ENCODE peak calls at places on chromosomes 5 and 9, in nine cellular contexts. T, V, U, E, C, G, J, W and F are unnamed samples.

GRCh38 chr9:135783540-135784245 is 81.7 kb downstream of the KCNT1 start:
- DNase-seq in E (no peak), C (no peak), T (no peak), J (no peak), U (no peak), V (no peak), G (no peak), W (no peak), F (no peak)

GRCh38 chr5:43033845-43034590 is 6.1 kb downstream of the ANXA2R start:
- DNase-seq in G (no peak), V (no peak), E (no peak), C (no peak), W (no peak), U (no peak), J (no peak), T (no peak), F (no peak)

GRCh38 chr5:173297813-173298212 is 30.4 kb downstream of the STC2 start:
- DNase-seq in E (no peak), C (no peak), V (no peak), W (no peak), J (no peak), T (no peak), U (no peak), G (no peak), F (no peak)

GRCh38 chr5:172172912-172173591 is 15.0 kb downstream of the STK10 start:
- DNase-seq in G (no peak), V (no peak), U (no peak), E (no peak), J (peak), T (no peak), W (no peak), C (peak), F (no peak)

GRCh38 chr5:17326600-17327037 is 109.2 kb downstream of the BASP1 start:
- DNase-seq in T (no peak), V (no peak), E (no peak), G (no peak), W (no peak), J (no peak), U (no peak), C (no peak), F (no peak)

GRCh38 chr9:129815278-129815677 is 8.7 kb downstream of the TOR1A start:
- DNase-seq in G (no peak), W (no peak), E (no peak), U (no peak), T (no peak), J (no peak), C (no peak), V (no peak), F (no peak)

GRCh38 chr9:114343471-114344187 is 14.0 kb downstream of the ORM2 start:
- DNase-seq in W (no peak), V (no peak), E (no peak), C (no peak), G (no peak), J (no peak), U (no peak), T (no peak), F (no peak)

GRCh38 chr9:97772145-97772544 is 75.0 kb upstream of the XPA start:
- DNase-seq in C (no peak), J (no peak), T (no peak), W (no peak), V (no peak), G (no peak), U (no peak), E (no peak), F (no peak)

GRCh38 chr9:97761879-97762278 is 64.7 kb upstream of the XPA start:
- DNase-seq in T (no peak), U (no peak), E (no peak), C (no peak), J (no peak), G (no peak), W (no peak), V (no peak), F (no peak)

GRCh38 chr9:112831281-112831851 is 59.3 kb downstream of the SLC46A2 start:
- DNase-seq in G (no peak), E (no peak), W (no peak), U (peak), J (peak), T (no peak), V (no peak), C (no peak), F (no peak)

GRCh38 chr5:54135042-54135441 is 175.3 kb downstream of the ARL15 start:
- DNase-seq in T (peak), U (no peak), V (no peak), J (no peak), W (peak), G (no peak), E (no peak), C (peak), F (no peak)

GRCh38 chr9:114072181-114073140 is 5.6 kb downstream of the AMBP start:
- DNase-seq in V (no peak), W (peak), U (peak), G (no peak), T (no peak), C (peak), E (no peak), J (no peak), F (no peak)

GRCh38 chr5:30343707-30344106 is 849.8 kb upstream of the CDH6 start:
- DNase-seq in U (no peak), V (no peak), C (no peak), W (peak), E (no peak), J (no peak), G (no peak), T (no peak), F (no peak)

GRCh38 chr9:4009006-4009511 is 290.8 kb downstream of the GLIS3 start:
- DNase-seq in T (no peak), J (no peak), V (no peak), E (no peak), G (no peak), C (peak), W (no peak), U (no peak), F (no peak)

GRCh38 chr5:38316544-38317224 is 58.3 kb downstream of the EGFLAM start:
- DNase-seq in U (no peak), W (no peak), E (no peak), V (no peak), J (no peak), C (no peak), G (no peak), T (no peak), F (no peak)

GRCh38 chr5:138276402-138277054 is 2.1 kb upstream of the GFRA3 start:
- DNase-seq in J (no peak), W (no peak), U (no peak), E (no peak), V (peak), T (no peak), G (no peak), C (no peak), F (no peak)

GRCh38 chr9:4674783-4675182 is 4.6 kb upstream of the CDC37L1 start:
- DNase-seq in E (peak), V (no peak), C (peak), J (no peak), W (peak), U (no peak), T (no peak), G (no peak), F (no peak)

GRCh38 chr9:20579544-20580309 is 42.6 kb downstream of the MLLT3 start:
- DNase-seq in E (no peak), C (no peak), G (no peak), W (no peak), V (no peak), U (no peak), J (no peak), T (no peak), F (no peak)

GRCh38 chr9:19666575-19666974 is 122.3 kb downstream of the SLC24A2 start:
- DNase-seq in U (no peak), W (no peak), V (no peak), G (no peak), T (no peak), E (no peak), J (no peak), C (no peak), F (no peak)

GRCh38 chr5:90606539-90606938 is 47.9 kb downstream of the ADGRV1 start:
- DNase-seq in G (no peak), T (no peak), U (no peak), V (no peak), E (no peak), W (no peak), J (no peak), C (no peak), F (no peak)

DNA sequence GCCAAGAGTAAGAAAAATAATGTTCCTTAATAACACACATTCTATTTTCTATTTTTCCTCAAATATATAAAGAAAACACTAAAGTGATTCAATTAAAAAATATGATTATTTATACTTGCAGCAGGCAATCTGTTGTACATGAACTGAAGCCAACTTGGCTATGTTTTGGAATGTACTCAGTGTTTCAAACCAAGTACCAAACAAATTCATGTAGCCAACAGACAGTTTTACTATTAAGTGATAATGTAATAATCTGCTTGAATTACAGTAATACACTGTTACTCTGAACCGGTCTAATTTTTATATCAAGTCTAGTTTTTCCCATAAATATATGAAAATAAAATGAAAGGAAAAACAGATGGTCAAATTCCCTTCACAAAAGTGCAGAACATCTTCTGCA is 58.0 kb downstream of the CEP120 start:
- DNase-seq in V (no peak), C (no peak), W (no peak), G (no peak), U (no peak), E (no peak), T (no peak), J (no peak), F (no peak)
- H3K4me3 ChIP-seq in V (no peak), C (no peak), W (no peak), G (no peak), U (no peak), E (no peak), T (no peak), J (no peak), F (no peak)

DNA sequence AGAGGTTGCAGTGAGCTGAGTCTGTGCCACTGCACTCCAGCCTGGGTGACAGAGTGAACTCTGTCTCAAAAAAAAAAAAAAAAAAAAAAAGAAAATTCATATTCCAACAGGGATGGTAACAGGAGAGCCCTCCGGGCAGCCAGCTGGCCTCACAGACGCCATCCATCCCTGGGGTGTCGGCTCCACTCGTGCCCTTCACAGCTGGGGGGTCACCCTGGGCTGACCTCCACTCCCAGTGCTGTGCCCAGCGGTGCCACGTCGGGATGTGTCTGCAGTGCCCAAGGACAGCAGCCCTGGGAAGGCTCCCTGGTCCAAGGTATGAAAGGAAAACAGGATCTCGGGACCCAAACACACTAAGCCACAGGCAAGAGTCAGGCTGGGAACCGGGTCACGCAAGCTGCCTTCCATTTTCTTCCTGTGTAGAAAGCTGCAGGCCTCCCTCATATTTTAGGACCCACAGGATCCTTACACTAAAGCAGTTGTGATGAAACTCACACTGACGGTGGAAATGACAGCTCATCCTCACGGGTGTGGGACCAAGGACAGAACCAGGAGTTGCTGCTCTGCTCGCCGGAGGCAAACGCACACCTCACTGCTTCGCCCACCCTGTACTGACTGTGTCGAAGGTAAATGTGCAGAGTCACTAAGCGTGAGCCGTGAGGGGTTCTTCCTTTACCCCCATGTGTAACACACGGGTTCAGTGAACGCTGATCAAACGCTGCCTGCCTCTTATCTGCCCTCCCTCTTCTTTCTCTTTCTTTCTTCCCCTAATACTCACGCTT is 5.3 kb downstream of the SLC12A7 start:
- DNase-seq in C (no peak), V (no peak), T (no peak), U (no peak), G (no peak), W (no peak), E (no peak), J (no peak), F (no peak)
- H3K4me3 ChIP-seq in C (no peak), V (no peak), T (no peak), U (no peak), G (peak), W (no peak), E (no peak), J (no peak), F (no peak)

DNA sequence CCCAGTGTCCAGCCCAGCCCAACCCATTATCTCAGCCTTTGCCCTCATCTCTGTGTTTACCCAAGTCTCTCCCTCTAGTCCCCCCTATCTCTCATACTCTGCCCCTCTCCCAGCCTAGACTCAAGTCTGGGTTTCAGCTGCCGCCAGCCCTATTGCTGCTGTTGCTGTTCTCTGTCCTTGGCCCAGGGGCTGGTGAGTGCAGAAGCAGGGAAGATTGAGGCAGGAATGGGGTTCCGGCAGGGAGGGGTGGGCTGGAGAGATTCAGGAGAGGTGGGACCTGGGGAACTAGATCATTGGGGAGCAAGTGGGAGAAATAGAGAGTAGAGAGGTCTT is 702 bp downstream of the TMEM8B start:
- DNase-seq in C (peak), T (no peak), J (no peak), E (no peak), U (no peak), V (no peak), G (no peak), W (no peak), F (no peak)
- H3K4me3 ChIP-seq in C (peak), T (peak), J (peak), E (peak), U (peak), V (peak), G (peak), W (peak), F (peak)

GRCh38 chr9:90808226-90808797 is 6.7 kb downstream of the SYK start:
- DNase-seq in U (no peak), W (no peak), T (no peak), E (no peak), G (no peak), V (no peak), J (no peak), C (no peak), F (no peak)
- H3K4me3 ChIP-seq in U (no peak), W (no peak), T (no peak), E (no peak), G (no peak), V (peak), J (no peak), C (no peak), F (peak)

GRCh38 chr5:33936381-33937016 is at the start of gene RXFP3:
- DNase-seq in T (peak), J (no peak), C (peak), W (no peak), E (no peak), U (no peak), V (no peak), G (no peak), F (no peak)

GRCh38 chr5:33938507-33938796 is 2.3 kb downstream of the RXFP3 start:
- DNase-seq in W (no peak), U (no peak), J (no peak), V (no peak), G (no peak), T (no peak), E (no peak), C (no peak), F (no peak)

GRCh38 chr5:33937700-33938506 is 1.7 kb downstream of the RXFP3 start:
- DNase-seq in W (no peak), V (no peak), T (no peak), G (no peak), U (no peak), J (no peak), E (no peak), C (peak), F (no peak)

GRCh38 chr5:33936004-33936380 is 194 bp upstream of the RXFP3 start:
- DNase-seq in V (no peak), U (peak), T (peak), J (peak), E (peak), W (peak), G (peak), C (peak), F (peak)

DNA sequence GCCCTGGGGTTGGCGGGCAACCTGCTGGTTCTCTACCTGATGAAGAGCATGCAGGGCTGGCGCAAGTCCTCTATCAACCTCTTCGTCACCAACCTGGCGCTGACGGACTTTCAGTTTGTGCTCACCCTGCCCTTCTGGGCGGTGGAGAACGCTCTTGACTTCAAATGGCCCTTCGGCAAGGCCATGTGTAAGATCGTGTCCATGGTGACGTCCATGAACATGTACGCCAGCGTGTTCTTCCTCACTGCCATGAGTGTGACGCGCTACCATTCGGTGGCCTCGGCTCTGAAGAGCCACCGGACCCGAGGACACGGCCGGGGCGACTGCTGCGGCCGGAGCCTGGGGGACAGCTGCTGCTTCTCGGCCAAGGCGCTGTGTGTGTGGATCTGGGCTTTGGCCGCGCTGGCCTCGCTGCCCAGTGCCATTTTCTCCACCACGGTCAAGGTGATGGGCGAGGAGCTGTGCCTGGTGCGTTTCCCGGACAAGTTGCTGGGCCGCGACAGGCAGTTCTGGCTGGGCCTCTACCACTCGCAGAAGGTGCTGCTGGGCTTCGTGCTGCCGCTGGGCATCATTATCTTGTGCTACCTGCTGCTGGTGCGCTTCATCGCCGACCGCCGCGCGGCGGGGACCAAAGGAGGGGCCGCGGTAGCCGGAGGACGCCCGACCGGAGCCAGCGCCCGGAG is 972 bp downstream of the RXFP3 start:
- DNase-seq in G (no peak), E (no peak), J (no peak), C (peak), T (no peak), W (no peak), V (no peak), U (no peak), F (no peak)
- H3K4me3 ChIP-seq in G (no peak), E (peak), J (no peak), C (peak), T (peak), W (peak), V (no peak), U (no peak), F (no peak)

GRCh38 chr5:142772766-142773293 is 2.7 kb downstream of the ARHGAP26 start:
- DNase-seq in T (no peak), C (no peak), W (no peak), E (no peak), V (no peak), U (no peak), G (no peak), J (no peak), F (no peak)

GRCh38 chr5:142770650-142771609 is 753 bp downstream of the ARHGAP26 start:
- DNase-seq in V (peak), C (peak), J (peak), E (no peak), U (peak), W (no peak), T (peak), G (peak), F (peak)

GRCh38 chr5:142767925-142768324 is 2.3 kb upstream of the ARHGAP26 start:
- DNase-seq in C (no peak), U (no peak), E (no peak), V (no peak), J (no peak), T (no peak), W (no peak), G (no peak), F (no peak)

GRCh38 chr5:142769251-142769792 is 855 bp upstream of the ARHGAP26 start:
- DNase-seq in V (no peak), E (no peak), G (no peak), C (peak), U (no peak), J (no peak), W (no peak), T (peak), F (no peak)

DNA sequence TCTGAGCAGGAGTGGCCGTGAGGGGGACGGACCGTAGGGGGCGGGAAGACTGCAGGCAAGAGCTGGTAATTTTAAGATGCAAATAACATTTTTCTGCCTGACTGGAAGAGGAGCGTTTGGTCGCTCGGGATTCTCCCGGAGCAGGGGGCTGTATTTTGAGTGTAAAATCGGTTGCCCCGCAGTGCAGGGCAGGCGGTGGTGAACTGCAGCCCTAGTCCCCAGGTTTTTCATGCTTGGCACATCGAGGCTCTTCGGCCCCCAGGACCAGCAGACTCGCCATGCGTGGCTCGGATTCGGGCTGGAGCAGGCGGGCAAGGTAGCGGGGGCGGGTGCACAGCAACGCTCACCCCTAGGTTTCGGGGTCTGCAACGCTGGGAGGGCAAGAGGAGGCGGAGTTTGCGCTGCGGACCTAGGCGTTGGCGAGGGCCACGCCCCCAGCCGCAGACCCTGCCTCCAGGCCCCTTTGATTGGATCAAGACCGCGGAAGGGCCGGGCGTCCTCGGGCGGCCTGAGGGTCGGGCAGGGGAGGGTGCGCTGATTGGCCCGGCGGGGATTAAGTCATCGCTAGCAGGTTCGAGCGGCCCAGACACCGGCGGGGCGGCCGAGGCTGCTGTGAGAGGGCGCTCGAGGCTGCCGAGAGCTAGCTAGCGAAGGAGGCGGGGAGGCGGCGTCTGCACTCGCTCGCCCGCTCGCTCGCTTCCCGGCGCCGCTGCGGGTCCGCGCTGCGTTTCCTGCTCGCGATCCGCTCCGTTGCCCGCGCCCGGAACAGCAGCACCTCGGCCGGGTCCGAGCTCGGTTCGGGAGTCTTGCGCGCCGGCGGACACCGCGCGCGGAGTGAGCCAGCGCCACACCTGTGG is at the start of gene ARHGAP26:
- DNase-seq in V (peak), C (peak), U (peak), W (peak), J (peak), T (peak), E (peak), G (peak), F (peak)
- H3K4me3 ChIP-seq in V (peak), C (peak), U (peak), W (peak), J (peak), T (peak), E (peak), G (peak), F (peak)

GRCh38 chr9:69758981-69759477 is 782 bp downstream of the PTAR1 start:
- DNase-seq in G (no peak), V (no peak), W (no peak), U (no peak), E (no peak), C (peak), T (peak), J (no peak), F (peak)

GRCh38 chr9:69760278-69760610 is 433 bp upstream of the PTAR1 start:
- DNase-seq in G (no peak), C (no peak), W (no peak), U (no peak), T (no peak), E (no peak), V (no peak), J (no peak), F (peak)

GRCh38 chr9:69759478-69760277 is at the start of gene PTAR1:
- DNase-seq in G (peak), E (peak), U (peak), C (peak), W (peak), V (peak), J (peak), T (peak), F (peak)

GRCh38 chr9:69755205-69755604 is 4.6 kb downstream of the PTAR1 start:
- DNase-seq in V (no peak), E (no peak), U (no peak), C (no peak), W (no peak), J (no peak), G (no peak), T (no peak), F (no peak)

GRCh38 chr9:69758001-69758730 is 1.6 kb downstream of the PTAR1 start:
- DNase-seq in V (peak), U (no peak), E (no peak), G (no peak), J (no peak), C (peak), T (no peak), W (peak), F (peak)
- H3K4me3 ChIP-seq in V (peak), U (peak), E (peak), G (no peak), J (no peak), C (peak), T (peak), W (peak), F (peak)